ENCODE peak calls at places on chromosomes 1 and 21, in ten cellular contexts. B is progenitor cell of endocrine pancreas, A is heart left ventricle, R is B cell, U is adrenal gland, T is colonic mucosa, N is NB4, H is HFFc6, S is nephron progenitor cell, Q is transverse colon. W is an unnamed sample.

GRCh38 chr1:200217703-200218102 is 190.2 kb downstream of the NR5A2 start:
- DNase-seq in B (no peak), A (no peak), R (no peak), U (no peak), T (peak; percentile 33), N (no peak), H (no peak), S (no peak), Q (peak; percentile 12), W (no peak)

GRCh38 chr1:110264430-110264829 is 54.3 kb downstream of the KCNC4 start:
- DNase-seq in B (no peak), A (no peak), R (no peak), U (no peak), T (no peak), N (no peak), H (no peak), S (no peak), Q (no peak), W (no peak)

GRCh38 chr1:74995848-74996247 is 138.3 kb upstream of the LHX8 start:
- DNase-seq in B (no peak), A (no peak), R (no peak), U (no peak), T (no peak), N (no peak), H (no peak), S (no peak), Q (no peak), W (no peak)

GRCh38 chr1:33342041-33342723 is 21.3 kb upstream of the A3GALT2 start:
- DNase-seq in B (peak; percentile 43), A (peak; percentile 85), R (no peak), U (peak; percentile 53), T (peak; percentile 88), N (no peak), H (peak; percentile 93), S (peak; percentile 43), Q (peak; percentile 77), W (no peak)

GRCh38 chr1:227192163-227192562 is 126.1 kb downstream of the CDC42BPA start:
- DNase-seq in B (no peak), A (peak; percentile 34), R (no peak), U (peak; percentile 51), T (peak; percentile 23), N (peak; percentile 7), H (peak; percentile 97), S (no peak), Q (peak; percentile 10), W (no peak)

GRCh38 chr1:14561014-14561693 is 37.3 kb upstream of the KAZN start:
- DNase-seq in B (no peak), A (no peak), R (no peak), U (no peak), T (no peak), N (no peak), H (no peak), S (no peak), Q (no peak), W (no peak)

GRCh38 chr1:21781971-21782867 is 730 bp downstream of the USP48 start:
- DNase-seq in B (no peak), A (no peak), R (peak; percentile 41), U (peak; percentile 68), T (peak; percentile 60), N (peak; percentile 83), H (peak; percentile 28), S (peak; percentile 10), Q (peak; percentile 63), W (peak; percentile 16)

GRCh38 chr21:33273044-33273443 is 6.9 kb downstream of the IL10RB start:
- DNase-seq in B (no peak), A (no peak), R (no peak), U (no peak), T (no peak), N (no peak), H (no peak), S (no peak), Q (no peak), W (no peak)

GRCh38 chr1:197016751-197017150 is 39.4 kb downstream of the CFHR5 start:
- DNase-seq in B (no peak), A (no peak), R (no peak), U (no peak), T (no peak), N (no peak), H (no peak), S (no peak), Q (no peak), W (no peak)

GRCh38 chr1:228059536-228060457 is 22.7 kb upstream of the ARF1 start:
- DNase-seq in B (peak; percentile 59), A (peak; percentile 33), R (peak; percentile 68), U (no peak), T (peak; percentile 100), N (no peak), H (no peak), S (peak; percentile 94), Q (peak; percentile 97), W (no peak)

DNA sequence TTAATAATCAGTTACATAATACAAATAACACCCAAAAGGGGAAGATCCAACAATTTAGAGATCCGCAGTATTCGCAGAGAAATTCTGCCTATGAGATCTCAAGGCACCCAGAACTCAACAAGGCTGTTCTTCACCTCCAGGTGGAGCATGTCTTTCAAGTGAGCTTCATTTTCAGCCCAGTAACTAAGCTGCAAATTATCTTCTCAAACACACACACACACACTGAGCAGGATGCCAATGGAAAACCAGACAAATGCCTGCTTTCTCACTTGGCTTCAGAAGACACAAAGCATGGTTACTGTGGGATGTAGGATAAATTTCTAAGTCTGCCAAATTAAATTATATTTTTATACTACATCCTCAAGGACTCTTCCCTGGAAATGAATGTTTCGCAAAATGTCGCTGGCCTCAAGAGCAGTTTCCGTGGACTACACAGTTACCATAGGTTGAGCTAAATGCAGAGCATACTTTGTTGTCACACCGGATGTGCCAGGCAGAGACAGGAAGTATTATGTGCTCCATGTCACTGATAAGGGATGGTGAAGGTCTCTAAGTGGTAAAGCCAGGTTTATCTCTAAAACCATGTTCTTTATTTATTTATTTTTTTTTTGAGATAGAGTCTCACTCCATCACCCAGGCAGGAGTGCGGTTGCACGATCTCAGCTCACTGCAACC is 30.3 kb downstream of the UBR4 start:
- DNase-seq in B (no peak), A (no peak), R (no peak), U (no peak), T (no peak), N (peak; percentile 30), H (peak; percentile 38), S (no peak), Q (no peak), W (no peak)
- TF ChIP-seq CTCF in B (peak; percentile 32), A (peak; percentile 7), R (peak; percentile 29), U (peak; percentile 25), T (no peak), N (peak; percentile 13), H (peak; percentile 55), S (no peak), Q (no peak), W (peak; percentile 31)

GRCh38 chr1:52294580-52294979 is 71.4 kb downstream of the CC2D1B start:
- DNase-seq in B (no peak), A (no peak), R (no peak), U (no peak), T (no peak), N (no peak), H (peak; percentile 45), S (no peak), Q (no peak), W (no peak)

DNA sequence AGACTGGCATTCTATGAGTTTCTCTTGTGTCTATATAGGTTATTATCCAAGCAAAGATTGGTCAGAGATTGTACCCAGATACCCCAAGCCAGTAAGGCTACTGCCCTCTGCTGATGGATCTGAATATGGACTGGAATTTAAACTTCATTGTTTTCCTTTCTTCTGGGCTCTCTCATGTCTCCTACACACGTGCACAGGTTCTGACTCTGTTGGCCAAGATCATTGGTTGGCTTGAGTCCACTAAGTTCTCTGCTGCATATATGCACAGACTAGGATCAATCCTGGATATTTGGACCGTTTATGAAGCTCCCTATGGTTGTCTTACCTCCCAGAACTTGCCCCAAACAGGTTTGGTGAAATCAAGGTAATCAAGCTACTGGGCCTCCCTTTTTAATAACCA is 69.7 kb downstream of the CC2D1B start:
- DNase-seq in B (no peak), A (no peak), R (peak; percentile 37), U (no peak), T (peak; percentile 23), N (peak; percentile 65), H (peak; percentile 65), S (no peak), Q (no peak), W (no peak)
- TF ChIP-seq CTCF in B (peak; percentile 72), A (peak; percentile 45), R (peak; percentile 65), U (peak; percentile 73), T (peak; percentile 63), N (peak; percentile 68), H (peak; percentile 88), S (peak; percentile 60), Q (peak; percentile 69), W (peak; percentile 48)

DNA sequence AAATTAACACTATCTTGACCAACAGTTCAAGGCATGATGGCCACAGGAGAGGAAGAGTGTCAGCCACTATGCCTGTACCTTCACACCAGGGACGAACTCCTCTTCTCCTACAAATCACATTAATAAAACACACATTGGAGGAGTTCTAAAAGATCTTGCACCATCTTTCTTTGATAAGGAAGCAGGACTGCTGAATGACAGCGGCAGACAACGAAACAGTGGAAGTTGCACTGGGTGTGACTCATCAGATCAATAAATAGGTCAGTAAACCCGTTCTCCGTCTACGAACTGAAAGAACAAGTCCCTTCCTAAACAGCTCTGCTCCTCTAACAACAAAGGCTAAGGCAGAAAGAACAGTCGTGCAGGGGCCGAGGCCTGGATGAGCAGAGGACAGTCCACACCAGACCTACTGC is 23.1 kb downstream of the UBE2G2 start:
- DNase-seq in B (no peak), A (no peak), R (no peak), U (peak; percentile 46), T (no peak), N (no peak), H (no peak), S (no peak), Q (no peak), W (no peak)
- TF ChIP-seq CTCF in B (no peak), A (no peak), R (no peak), U (no peak), T (no peak), N (no peak), H (no peak), S (no peak), Q (no peak), W (no peak)

GRCh38 chr1:203126151-203126865 is 1.2 kb upstream of the ADORA1 start:
- DNase-seq in B (no peak), A (no peak), R (no peak), U (no peak), T (no peak), N (peak; percentile 30), H (peak; percentile 17), S (no peak), Q (no peak), W (no peak)
- TF ChIP-seq CTCF in B (peak; percentile 45), A (no peak), R (no peak), U (peak; percentile 20), T (no peak), N (peak; percentile 33), H (peak; percentile 73), S (peak; percentile 39), Q (no peak), W (no peak)

GRCh38 chr1:40788561-40789341 is 5.2 kb downstream of the KCNQ4 start:
- DNase-seq in B (no peak), A (no peak), R (no peak), U (no peak), T (no peak), N (no peak), H (no peak), S (no peak), Q (no peak), W (no peak)
- TF ChIP-seq CTCF in B (no peak), A (no peak), R (no peak), U (no peak), T (no peak), N (no peak), H (no peak), S (no peak), Q (no peak), W (no peak)

W was measured in natural killer cell.